ENCODE peak calls at places on chromosome 14, in six cellular contexts. One of them, this sample, is unnamed.

GRCh38 chr14:79111963-79112362 is 941.8 kb downstream of the NRXN3 start:
- DNase-seq in adrenal gland: no peak
- DNase-seq in neural progenitor cell: no peak
- DNase-seq in GM13977: no peak
- DNase-seq in AG04450: peak
- DNase-seq in SK-N-SH: no peak
- DNase-seq in this sample: no peak

GRCh38 chr14:37230551-37231194 is 32.9 kb downstream of the MIPOL1 start:
- DNase-seq in adrenal gland: peak
- DNase-seq in neural progenitor cell: peak
- DNase-seq in GM13977: peak
- DNase-seq in AG04450: peak
- DNase-seq in SK-N-SH: peak
- DNase-seq in this sample: no peak

GRCh38 chr14:89681086-89682018 is 264.3 kb upstream of the FOXN3 start:
- DNase-seq in adrenal gland: peak
- DNase-seq in neural progenitor cell: no peak
- DNase-seq in GM13977: peak
- DNase-seq in AG04450: no peak
- DNase-seq in SK-N-SH: no peak
- DNase-seq in this sample: peak

GRCh38 chr14:77882098-77882497 is 82.2 kb downstream of the ADCK1 start:
- DNase-seq in adrenal gland: no peak
- DNase-seq in neural progenitor cell: no peak
- DNase-seq in GM13977: no peak
- DNase-seq in AG04450: no peak
- DNase-seq in SK-N-SH: peak
- DNase-seq in this sample: no peak

GRCh38 chr14:68479247-68479646 is 313.6 kb downstream of the ZFP36L1 start:
- DNase-seq in adrenal gland: no peak
- DNase-seq in neural progenitor cell: no peak
- DNase-seq in GM13977: no peak
- DNase-seq in AG04450: no peak
- DNase-seq in SK-N-SH: no peak
- DNase-seq in this sample: no peak

GRCh38 chr14:93657875-93658274 is 130.4 kb downstream of the PRIMA1 start:
- DNase-seq in adrenal gland: no peak
- DNase-seq in neural progenitor cell: no peak
- DNase-seq in GM13977: no peak
- DNase-seq in AG04450: no peak
- DNase-seq in SK-N-SH: no peak
- DNase-seq in this sample: no peak

GRCh38 chr14:101817511-101818001 is 56.0 kb downstream of the PPP2R5C start:
- DNase-seq in adrenal gland: no peak
- DNase-seq in neural progenitor cell: no peak
- DNase-seq in GM13977: no peak
- DNase-seq in AG04450: no peak
- DNase-seq in SK-N-SH: no peak
- DNase-seq in this sample: peak

GRCh38 chr14:68695871-68696665 is 96.8 kb downstream of the ZFP36L1 start:
- DNase-seq in adrenal gland: no peak
- DNase-seq in neural progenitor cell: no peak
- DNase-seq in GM13977: no peak
- DNase-seq in AG04450: no peak
- DNase-seq in SK-N-SH: no peak
- DNase-seq in this sample: no peak

GRCh38 chr14:77862154-77862783 is 62.4 kb downstream of the ADCK1 start:
- DNase-seq in adrenal gland: peak
- DNase-seq in neural progenitor cell: peak
- DNase-seq in GM13977: peak
- DNase-seq in AG04450: peak
- DNase-seq in SK-N-SH: peak
- DNase-seq in this sample: peak

GRCh38 chr14:57486767-57487379 is 6.8 kb downstream of the CCDC198 start:
- DNase-seq in adrenal gland: peak
- DNase-seq in neural progenitor cell: peak
- DNase-seq in GM13977: no peak
- DNase-seq in AG04450: peak
- DNase-seq in SK-N-SH: peak
- DNase-seq in this sample: no peak

GRCh38 chr14:99947695-99948094 is 117.5 kb upstream of the EVL start:
- DNase-seq in adrenal gland: peak
- DNase-seq in neural progenitor cell: no peak
- DNase-seq in GM13977: no peak
- DNase-seq in AG04450: no peak
- DNase-seq in SK-N-SH: no peak
- DNase-seq in this sample: no peak

GRCh38 chr14:22333408-22334274 is 255.4 kb downstream of the DAD1 start:
- DNase-seq in adrenal gland: peak
- DNase-seq in neural progenitor cell: peak
- DNase-seq in GM13977: no peak
- DNase-seq in AG04450: no peak
- DNase-seq in SK-N-SH: no peak
- DNase-seq in this sample: no peak

GRCh38 chr14:23175823-23176222 is 7.6 kb downstream of the SLC7A8 start:
- DNase-seq in adrenal gland: no peak
- DNase-seq in neural progenitor cell: no peak
- DNase-seq in GM13977: no peak
- DNase-seq in AG04450: no peak
- DNase-seq in SK-N-SH: no peak
- DNase-seq in this sample: no peak

GRCh38 chr14:95452176-95452889 is 64.1 kb downstream of the SYNE3 start:
- DNase-seq in adrenal gland: peak
- DNase-seq in neural progenitor cell: peak
- DNase-seq in GM13977: peak
- DNase-seq in AG04450: no peak
- DNase-seq in SK-N-SH: peak
- DNase-seq in this sample: no peak

GRCh38 chr14:34592623-34593022 is 37.3 kb downstream of the SNX6 start:
- DNase-seq in adrenal gland: no peak
- DNase-seq in neural progenitor cell: no peak
- DNase-seq in GM13977: no peak
- DNase-seq in AG04450: no peak
- DNase-seq in SK-N-SH: no peak
- DNase-seq in this sample: no peak

GRCh38 chr14:65303902-65304222 is 108.7 kb upstream of the FUT8 start:
- DNase-seq in adrenal gland: no peak
- DNase-seq in neural progenitor cell: peak
- DNase-seq in GM13977: no peak
- DNase-seq in AG04450: no peak
- DNase-seq in SK-N-SH: no peak
- DNase-seq in this sample: no peak

GRCh38 chr14:23193432-23193831 is 10.0 kb upstream of the SLC7A8 start:
- DNase-seq in adrenal gland: no peak
- DNase-seq in neural progenitor cell: no peak
- DNase-seq in GM13977: no peak
- DNase-seq in AG04450: no peak
- DNase-seq in SK-N-SH: no peak
- DNase-seq in this sample: no peak

GRCh38 chr14:54169254-54169924 is 212.8 kb upstream of the BMP4 start:
- DNase-seq in adrenal gland: no peak
- DNase-seq in neural progenitor cell: no peak
- DNase-seq in GM13977: no peak
- DNase-seq in AG04450: no peak
- DNase-seq in SK-N-SH: no peak
- DNase-seq in this sample: peak

GRCh38 chr14:76784881-76785280 is 23.6 kb downstream of the VASH1 start:
- DNase-seq in adrenal gland: peak
- DNase-seq in neural progenitor cell: peak
- DNase-seq in GM13977: peak
- DNase-seq in AG04450: peak
- DNase-seq in SK-N-SH: peak
- DNase-seq in this sample: peak

GRCh38 chr14:90652626-90653025 is 163.6 kb downstream of the TTC7B start:
- DNase-seq in adrenal gland: no peak
- DNase-seq in neural progenitor cell: no peak
- DNase-seq in GM13977: no peak
- DNase-seq in AG04450: no peak
- DNase-seq in SK-N-SH: no peak
- DNase-seq in this sample: no peak

GRCh38 chr14:50998612-50999011 is 54.3 kb upstream of the PYGL start:
- DNase-seq in adrenal gland: no peak
- DNase-seq in neural progenitor cell: no peak
- DNase-seq in GM13977: no peak
- DNase-seq in AG04450: no peak
- DNase-seq in SK-N-SH: no peak
- DNase-seq in this sample: no peak

GRCh38 chr14:65469903-65470302 is 57.4 kb downstream of the FUT8 start:
- DNase-seq in adrenal gland: no peak
- DNase-seq in neural progenitor cell: no peak
- DNase-seq in GM13977: no peak
- DNase-seq in AG04450: no peak
- DNase-seq in SK-N-SH: no peak
- DNase-seq in this sample: no peak

GRCh38 chr14:64604854-64605253 is 55.1 kb downstream of the PPP1R36 start:
- DNase-seq in adrenal gland: no peak
- DNase-seq in neural progenitor cell: no peak
- DNase-seq in GM13977: no peak
- DNase-seq in AG04450: no peak
- DNase-seq in SK-N-SH: no peak
- DNase-seq in this sample: no peak

GRCh38 chr14:57611555-57612075 is 118.0 kb upstream of the CCDC198 start:
- DNase-seq in adrenal gland: no peak
- DNase-seq in neural progenitor cell: no peak
- DNase-seq in GM13977: no peak
- DNase-seq in AG04450: no peak
- DNase-seq in SK-N-SH: no peak
- DNase-seq in this sample: no peak

GRCh38 chr14:95500201-95500681 is 16.2 kb downstream of the SYNE3 start:
- DNase-seq in adrenal gland: no peak
- DNase-seq in neural progenitor cell: no peak
- DNase-seq in GM13977: no peak
- DNase-seq in AG04450: no peak
- DNase-seq in SK-N-SH: no peak
- DNase-seq in this sample: no peak

DNA sequence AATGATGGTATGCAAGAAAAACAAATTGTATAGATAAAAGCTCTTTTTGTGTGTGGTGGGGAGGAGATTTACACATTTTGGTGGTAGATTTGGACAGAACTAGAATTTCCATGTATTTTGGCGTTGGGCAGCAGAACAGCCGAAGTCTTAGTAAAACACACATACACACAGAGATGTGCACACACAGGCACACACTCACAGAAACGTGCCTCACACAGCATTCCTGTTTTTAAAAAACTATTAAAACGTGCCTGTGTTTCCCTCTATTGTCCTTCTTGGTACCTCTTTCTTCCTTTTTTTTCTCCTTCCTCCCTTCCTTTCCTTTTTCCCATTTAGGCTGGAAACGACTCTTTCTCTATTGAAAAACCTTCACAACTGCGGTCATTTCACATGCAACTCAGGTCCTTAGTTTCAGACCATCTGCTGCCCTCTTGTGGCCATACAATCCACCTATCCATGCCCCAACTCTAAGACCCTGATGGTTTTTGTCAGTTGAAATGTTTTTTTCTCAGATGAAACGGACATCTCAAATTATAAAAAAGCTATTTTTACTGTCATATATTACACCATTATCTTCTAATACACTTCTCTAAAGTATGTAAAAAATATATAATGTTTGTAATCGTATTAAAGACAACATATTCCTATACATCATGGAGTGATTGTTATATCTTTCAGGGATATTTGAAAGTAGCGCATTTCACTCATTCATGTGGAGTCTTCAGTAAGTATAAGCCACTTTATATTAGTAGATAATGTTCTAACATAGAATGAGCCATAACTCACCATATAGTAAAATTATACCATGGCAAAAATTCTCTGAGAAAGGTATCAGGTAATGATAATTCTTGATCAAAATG is 386.7 kb upstream of the NOVA1 start:
- DNase-seq in adrenal gland: peak
- DNase-seq in neural progenitor cell: peak
- DNase-seq in GM13977: no peak
- DNase-seq in AG04450: no peak
- DNase-seq in SK-N-SH: peak
- DNase-seq in this sample: peak
- TF ChIP-seq CTCF in adrenal gland: peak
- TF ChIP-seq CTCF in neural progenitor cell: peak
- TF ChIP-seq CTCF in GM13977: peak
- TF ChIP-seq CTCF in AG04450: peak
- TF ChIP-seq CTCF in SK-N-SH: peak
- TF ChIP-seq CTCF in this sample: no peak

DNA sequence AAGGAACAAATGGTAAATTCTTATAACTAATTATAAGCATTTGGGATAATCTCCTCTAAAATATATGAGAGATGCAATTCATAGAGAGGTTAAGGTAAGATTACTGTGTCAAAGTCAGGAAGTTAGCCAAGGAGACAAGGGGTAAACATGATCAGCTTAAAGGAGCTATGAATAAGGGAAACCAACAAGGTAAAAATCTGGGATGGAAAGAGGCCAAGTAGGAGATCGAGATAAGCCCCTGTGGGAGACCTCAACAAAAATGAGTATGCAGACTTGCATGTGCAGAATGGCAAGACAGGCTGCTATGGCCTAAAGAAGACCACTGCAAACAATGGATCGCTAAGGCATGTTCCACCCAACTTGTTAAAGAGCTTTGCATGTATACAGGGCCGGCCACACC is 738.7 kb downstream of the GALC start:
- DNase-seq in adrenal gland: no peak
- DNase-seq in neural progenitor cell: no peak
- DNase-seq in GM13977: no peak
- DNase-seq in AG04450: no peak
- DNase-seq in SK-N-SH: no peak
- DNase-seq in this sample: no peak
- TF ChIP-seq CTCF in adrenal gland: no peak
- TF ChIP-seq CTCF in neural progenitor cell: no peak
- TF ChIP-seq CTCF in GM13977: no peak
- TF ChIP-seq CTCF in AG04450: no peak
- TF ChIP-seq CTCF in SK-N-SH: no peak
- TF ChIP-seq CTCF in this sample: no peak

DNA sequence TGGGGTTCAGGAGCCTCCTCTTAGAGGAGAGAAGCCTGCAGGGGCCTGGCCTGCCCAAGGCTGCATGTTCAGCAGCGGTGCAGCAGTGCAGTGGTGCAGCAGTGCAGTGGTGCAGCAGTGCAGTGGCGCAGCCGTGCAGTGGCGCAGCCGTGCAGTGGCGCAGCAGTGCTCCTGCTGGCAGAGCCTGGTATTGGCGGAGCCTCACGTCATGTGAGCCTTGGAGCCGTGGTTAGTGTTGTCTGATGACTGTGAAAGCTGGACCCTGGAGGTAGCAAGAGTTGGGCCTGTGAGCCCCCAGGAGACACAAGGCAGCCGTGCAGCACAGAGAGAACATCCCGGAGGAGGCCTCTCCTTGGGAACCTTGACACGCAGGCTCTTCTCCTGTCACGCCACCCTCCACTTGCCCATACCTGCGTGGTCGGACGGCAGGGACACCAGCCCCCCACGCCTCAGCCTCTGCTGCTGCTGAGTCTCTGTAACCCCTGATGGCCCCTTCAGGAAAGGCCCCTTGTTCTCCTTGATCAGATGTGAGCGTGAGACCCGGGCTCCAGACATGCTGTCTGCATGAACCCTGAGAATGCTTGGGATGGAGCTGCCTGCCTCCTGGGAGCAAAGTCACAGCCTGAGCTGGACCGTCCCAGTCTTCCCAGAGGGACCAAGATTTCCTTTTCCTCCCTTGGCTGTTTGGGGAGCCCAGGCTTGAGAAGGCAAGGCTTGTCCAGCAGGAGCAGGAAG is 193.7 kb downstream of the KIF26A start:
- DNase-seq in adrenal gland: no peak
- DNase-seq in neural progenitor cell: no peak
- DNase-seq in GM13977: no peak
- DNase-seq in AG04450: no peak
- DNase-seq in SK-N-SH: no peak
- DNase-seq in this sample: no peak
- TF ChIP-seq CTCF in adrenal gland: no peak
- TF ChIP-seq CTCF in neural progenitor cell: peak
- TF ChIP-seq CTCF in GM13977: no peak
- TF ChIP-seq CTCF in AG04450: no peak
- TF ChIP-seq CTCF in SK-N-SH: no peak
- TF ChIP-seq CTCF in this sample: no peak

GRCh38 chr14:97177016-97177415 is 379.8 kb downstream of the VRK1 start:
- DNase-seq in adrenal gland: peak
- DNase-seq in neural progenitor cell: peak
- DNase-seq in GM13977: no peak
- DNase-seq in AG04450: no peak
- DNase-seq in SK-N-SH: peak
- DNase-seq in this sample: peak
- TF ChIP-seq CTCF in adrenal gland: no peak
- TF ChIP-seq CTCF in neural progenitor cell: peak
- TF ChIP-seq CTCF in GM13977: no peak
- TF ChIP-seq CTCF in AG04450: no peak
- TF ChIP-seq CTCF in SK-N-SH: peak
- TF ChIP-seq CTCF in this sample: no peak